ENCODE peak calls at places on chromosomes 3 and 15, in six cellular contexts. F is stomach, V is endothelial cell, Q is lung microvascular endothelial cell, P is ovary, Y is kidney glomerular epithelial cell. L is an unnamed sample.

GRCh38 chr3:8001712-8002111 is 499.9 kb upstream of the LMCD1 start:
- DNase-seq in V (no peak), F (no peak), Y (no peak), Q (no peak), P (no peak), L (no peak)

GRCh38 chr3:41598329-41598728 is 363.6 kb downstream of the ULK4 start:
- DNase-seq in P (no peak), Q (no peak), Y (no peak), V (no peak), F (no peak), L (no peak)

GRCh38 chr3:139120336-139120971 is 75.8 kb upstream of the PRR23C start:
- DNase-seq in V (peak), P (no peak), Q (no peak), Y (peak), F (no peak), L (no peak)

GRCh38 chr3:183265713-183266417 is 12.8 kb downstream of the B3GNT5 start:
- DNase-seq in Q (peak), V (no peak), F (peak), Y (peak), P (no peak), L (no peak)

GRCh38 chr3:143847787-143848631 is at the start of gene SLC9A9:
- DNase-seq in Q (peak), Y (peak), V (peak), P (peak), F (peak), L (no peak)

GRCh38 chr3:184993394-184993793 is 159.5 kb downstream of the C3orf70 start:
- DNase-seq in V (no peak), P (no peak), Q (no peak), F (no peak), Y (no peak), L (no peak)

GRCh38 chr3:104696470-104696869 is 670.2 kb upstream of the ALCAM start:
- DNase-seq in V (no peak), Y (no peak), Q (no peak), F (no peak), P (no peak), L (no peak)

GRCh38 chr3:47525617-47526016 is 12.1 kb upstream of the ELP6 start:
- DNase-seq in Q (no peak), F (no peak), Y (no peak), V (no peak), P (no peak), L (no peak)

GRCh38 chr15:45105586-45105985 is 8.4 kb downstream of the DUOX2 start:
- DNase-seq in F (peak), V (no peak), P (no peak), Y (no peak), Q (no peak), L (no peak)

GRCh38 chr3:127406309-127407025 is 118.6 kb upstream of the PRR20G start:
- DNase-seq in P (peak), V (no peak), Q (peak), F (peak), Y (no peak), L (no peak)

GRCh38 chr3:59313365-59313764 is 263.5 kb upstream of the CFAP20DC start:
- DNase-seq in Y (peak), Q (no peak), F (peak), P (no peak), V (peak), L (peak)

GRCh38 chr15:61390138-61390537 is 161.0 kb upstream of the RORA start:
- DNase-seq in Y (no peak), Q (no peak), P (no peak), F (no peak), V (no peak), L (no peak)

GRCh38 chr3:159844383-159844730 is 144.3 kb upstream of the IL12A start:
- DNase-seq in Q (no peak), P (no peak), V (no peak), F (no peak), Y (no peak), L (no peak)

GRCh38 chr15:42491540-42492225 is 742 bp upstream of the ZNF106 start:
- DNase-seq in Q (peak), V (no peak), P (no peak), F (no peak), Y (peak), L (no peak)

L was measured in left lobe of liver.